ENCODE peak calls at places on chromosome 21, in ten cellular contexts. C is stimulated activated naive B cell treated with anti-CD40 and anti-IgM and Interleukin-4, amounts not matched to agents 10 μg/mL and 1 μg/mL and 100 μg/mL, for 72 hours; I is ovary; D is activated T-cell treated with anti-CD3 and anti-CD28 coated beads for 1 hour; U is stimulated activated CD4-positive, alpha-beta T cell treated with anti-CD3 and anti-CD28 coated beads, Interleukin-4, amount 100 ng/mL, for 4 hours; Y is stimulated activated CD8-positive, alpha-beta memory T cell treated with anti-CD3 and anti-CD28 coated beads, Interleukin-4, amount 100 ng/mL, for 24 hours; L is cardiac muscle cell; A is HFFc6; P is left ventricle myocardium inferior; V is iPS DF 19.7. B is an unnamed sample.

GRCh38 chr21:34715518-34715917 is 46.7 kb downstream of the CLIC6 start:
- DNase-seq in C (no peak), I (no peak), D (no peak), U (no peak), Y (no peak), L (no peak), A (no peak), P (no peak), V (no peak), B (no peak)

GRCh38 chr21:44502559-44502958 is 37.4 kb downstream of the KRTAP10-1 start:
- DNase-seq in C (no peak), I (no peak), D (no peak), U (no peak), Y (no peak), L (no peak), A (no peak), P (no peak), V (no peak), B (no peak)

GRCh38 chr21:46083271-46084040 is 14.5 kb upstream of the COL6A2 start:
- DNase-seq in C (no peak), I (peak), D (no peak), U (no peak), Y (no peak), L (no peak), A (no peak), P (no peak), V (no peak), B (peak)

GRCh38 chr21:45004059-45004422 is 64.2 kb downstream of the SLX9 start:
- DNase-seq in C (no peak), I (no peak), D (no peak), U (no peak), Y (no peak), L (no peak), A (no peak), P (no peak), V (no peak), B (no peak)

GRCh38 chr21:40052276-40052675 is 185.0 kb downstream of the PCP4 start:
- DNase-seq in C (no peak), I (no peak), D (no peak), U (no peak), Y (no peak), L (no peak), A (no peak), P (no peak), V (no peak), B (peak)

GRCh38 chr21:42199488-42200463 is 19.2 kb upstream of the ABCG1 start:
- DNase-seq in C (no peak), I (no peak), D (no peak), U (no peak), Y (no peak), L (peak), A (peak), P (no peak), V (no peak), B (no peak)

GRCh38 chr21:38985423-38986378 is 180.0 kb downstream of the ETS2 start:
- DNase-seq in C (peak), I (peak), D (no peak), U (peak), Y (peak), L (peak), A (peak), P (peak), V (no peak), B (peak)

GRCh38 chr21:40717008-40717407 is 129.9 kb downstream of the DSCAM start:
- DNase-seq in C (no peak), I (no peak), D (no peak), U (no peak), Y (no peak), L (no peak), A (no peak), P (no peak), V (no peak), B (no peak)

GRCh38 chr21:36917487-36918158 is 48.8 kb downstream of the HLCS start:
- DNase-seq in C (no peak), I (no peak), D (no peak), U (no peak), Y (no peak), L (peak), A (no peak), P (no peak), V (no peak), B (peak)

GRCh38 chr21:29029524-29029923 is 5.1 kb downstream of the USP16 start:
- DNase-seq in C (no peak), I (no peak), D (no peak), U (no peak), Y (no peak), L (no peak), A (no peak), P (no peak), V (no peak), B (no peak)

GRCh38 chr21:44969965-44970755 is 30.3 kb downstream of the SLX9 start:
- DNase-seq in C (no peak), I (no peak), D (no peak), U (no peak), Y (no peak), L (peak), A (peak), P (no peak), V (no peak), B (peak)

GRCh38 chr21:42678618-42679295 is 25.3 kb downstream of the PDE9A start:
- DNase-seq in C (no peak), I (no peak), D (no peak), U (no peak), Y (no peak), L (no peak), A (no peak), P (no peak), V (no peak), B (no peak)

GRCh38 chr21:14384453-14384852 is 1.5 kb upstream of the HSPA13 start:
- DNase-seq in C (no peak), I (no peak), D (no peak), U (no peak), Y (no peak), L (no peak), A (no peak), P (no peak), V (no peak), B (no peak)

GRCh38 chr21:19322360-19322759 is 918.8 kb upstream of the TMPRSS15 start:
- DNase-seq in C (no peak), I (no peak), D (no peak), U (no peak), Y (no peak), L (peak), A (no peak), P (no peak), V (no peak), B (no peak)

GRCh38 chr21:44785620-44786344 is 15.8 kb downstream of the UBE2G2 start:
- DNase-seq in C (no peak), I (no peak), D (no peak), U (no peak), Y (no peak), L (peak), A (no peak), P (no peak), V (no peak), B (peak)

GRCh38 chr21:46538262-46538661 is 66.6 kb downstream of the S100B start:
- DNase-seq in C (no peak), I (no peak), D (no peak), U (no peak), Y (no peak), L (no peak), A (no peak), P (no peak), V (no peak), B (peak)

GRCh38 chr21:44993321-44994015 is 53.6 kb downstream of the SLX9 start:
- DNase-seq in C (no peak), I (no peak), D (no peak), U (no peak), Y (no peak), L (no peak), A (no peak), P (no peak), V (no peak), B (no peak)

GRCh38 chr21:43187715-43188114 is 18.9 kb downstream of the CRYAA start:
- DNase-seq in C (no peak), I (no peak), D (no peak), U (no peak), Y (no peak), L (no peak), A (no peak), P (no peak), V (no peak), B (peak)

GRCh38 chr21:43956667-43957030 is 55.5 kb upstream of the TRAPPC10 start:
- DNase-seq in C (no peak), I (no peak), D (no peak), U (no peak), Y (no peak), L (peak), A (peak), P (no peak), V (no peak), B (no peak)

GRCh38 chr21:16840549-16840948 is 672.3 kb upstream of the CXADR start:
- DNase-seq in C (no peak), I (no peak), D (no peak), U (no peak), Y (no peak), L (no peak), A (no peak), P (no peak), V (no peak), B (no peak)

GRCh38 chr21:26753822-26754221 is 91.4 kb downstream of the ADAMTS1 start:
- DNase-seq in C (no peak), I (no peak), D (no peak), U (no peak), Y (no peak), L (no peak), A (no peak), P (no peak), V (no peak), B (no peak)

GRCh38 chr21:39676054-39676771 is 63.5 kb downstream of the B3GALT5 start:
- DNase-seq in C (no peak), I (no peak), D (no peak), U (no peak), Y (no peak), L (no peak), A (no peak), P (peak), V (no peak), B (no peak)

GRCh38 chr21:40254540-40255455 is 387.6 kb downstream of the PCP4 start:
- DNase-seq in C (no peak), I (no peak), D (no peak), U (no peak), Y (no peak), L (no peak), A (peak), P (no peak), V (no peak), B (no peak)

GRCh38 chr21:40976198-40977114 is 129.5 kb upstream of the DSCAM start:
- DNase-seq in C (no peak), I (no peak), D (no peak), U (no peak), Y (no peak), L (no peak), A (no peak), P (no peak), V (no peak), B (no peak)

GRCh38 chr21:44666401-44667320 is at the start of gene KRTAP12-2:
- DNase-seq in C (no peak), I (no peak), D (no peak), U (no peak), Y (no peak), L (no peak), A (no peak), P (peak), V (no peak), B (no peak)

GRCh38 chr21:45262616-45263015 is 25.1 kb downstream of the POFUT2 start:
- DNase-seq in C (no peak), I (peak), D (no peak), U (no peak), Y (no peak), L (no peak), A (no peak), P (no peak), V (no peak), B (peak)

GRCh38 chr21:36245649-36246048 is 74.3 kb upstream of the MORC3 start:
- DNase-seq in C (no peak), I (no peak), D (no peak), U (no peak), Y (no peak), L (no peak), A (no peak), P (no peak), V (no peak), B (no peak)

GRCh38 chr21:29626787-29627470 is 312.9 kb downstream of the GRIK1 start:
- DNase-seq in C (no peak), I (no peak), D (no peak), U (no peak), Y (no peak), L (no peak), A (no peak), P (no peak), V (no peak), B (no peak)

GRCh38 chr21:45508607-45509565 is 33.4 kb downstream of the SLC19A1 start:
- DNase-seq in C (no peak), I (peak), D (no peak), U (no peak), Y (no peak), L (no peak), A (no peak), P (peak), V (no peak), B (no peak)

GRCh38 chr21:32131960-32132359 is 146.9 kb downstream of the MIS18A start:
- DNase-seq in C (no peak), I (no peak), D (no peak), U (no peak), Y (no peak), L (peak), A (no peak), P (no peak), V (no peak), B (peak)

GRCh38 chr21:42629856-42630410 is 23.5 kb upstream of the PDE9A start:
- DNase-seq in C (no peak), I (no peak), D (no peak), U (no peak), Y (no peak), L (no peak), A (no peak), P (no peak), V (no peak), B (no peak)

GRCh38 chr21:43287974-43288755 is 119.4 kb downstream of the CRYAA start:
- DNase-seq in C (no peak), I (no peak), D (no peak), U (no peak), Y (no peak), L (no peak), A (no peak), P (no peak), V (no peak), B (peak)

GRCh38 chr21:32340863-32341848 is 42.5 kb downstream of the MRAP start:
- DNase-seq in C (no peak), I (no peak), D (no peak), U (no peak), Y (no peak), L (no peak), A (no peak), P (no peak), V (no peak), B (no peak)

GRCh38 chr21:17726047-17726446 is 93.1 kb downstream of the C21orf91 start:
- DNase-seq in C (no peak), I (no peak), D (no peak), U (no peak), Y (no peak), L (no peak), A (peak), P (no peak), V (no peak), B (peak)

GRCh38 chr21:43899307-43900077 is 34.5 kb downstream of the AGPAT3 start:
- DNase-seq in C (no peak), I (no peak), D (no peak), U (no peak), Y (no peak), L (no peak), A (no peak), P (no peak), V (no peak), B (no peak)

GRCh38 chr21:33951276-33952178 is 35.9 kb upstream of the ATP5PO start:
- DNase-seq in C (no peak), I (no peak), D (no peak), U (no peak), Y (no peak), L (peak), A (peak), P (no peak), V (no peak), B (no peak)

GRCh38 chr21:27700974-27701614 is 734.2 kb upstream of the ADAMTS5 start:
- DNase-seq in C (peak), I (peak), D (peak), U (peak), Y (peak), L (peak), A (peak), P (peak), V (no peak), B (peak)

GRCh38 chr21:20998886-20999285 is 677 bp downstream of the NCAM2 start:
- DNase-seq in C (no peak), I (no peak), D (no peak), U (no peak), Y (no peak), L (no peak), A (no peak), P (no peak), V (no peak), B (no peak)

GRCh38 chr21:28719731-28720130 is 272.9 kb downstream of the LTN1 start:
- DNase-seq in C (no peak), I (no peak), D (no peak), U (no peak), Y (no peak), L (no peak), A (peak), P (no peak), V (no peak), B (no peak)

GRCh38 chr21:43851593-43851992 is 13.4 kb upstream of the AGPAT3 start:
- DNase-seq in C (no peak), I (no peak), D (no peak), U (no peak), Y (no peak), L (no peak), A (no peak), P (no peak), V (no peak), B (no peak)